ENCODE peak calls at places on chromosomes 5 and 9, in seven cellular contexts. M, U, Q, N, V, P and B are unnamed samples.
A peak's percentile ranks its signal among the peaks of the same experiment; 100 is the strongest.

GRCh38 chr5:138491284-138491648 is 26.0 kb downstream of the EGR1 start:
- DNase-seq in M (no peak), U (no peak), Q (no peak), N (no peak), V (no peak), P (no peak), B (no peak)

GRCh38 chr5:62494772-62495171 is 82.2 kb downstream of the IPO11 start:
- DNase-seq in M (peak; percentile 75), U (no peak), Q (no peak), N (no peak), V (no peak), P (no peak), B (no peak)

GRCh38 chr5:4130819-4131218 is 535.2 kb downstream of the IRX1 start:
- DNase-seq in M (no peak), U (no peak), Q (no peak), N (no peak), V (no peak), P (no peak), B (no peak)

GRCh38 chr5:96344678-96345612 is 88.1 kb downstream of the PCSK1 start:
- DNase-seq in M (peak; percentile 38), U (peak; percentile 25), Q (no peak), N (peak; percentile 47), V (peak; percentile 35), P (peak; percentile 86), B (peak; percentile 83)

GRCh38 chr9:36328798-36329411 is 70.7 kb upstream of the GNE start:
- DNase-seq in M (peak; percentile 78), U (peak; percentile 65), Q (no peak), N (peak; percentile 72), V (peak; percentile 69), P (peak; percentile 80), B (peak; percentile 79)

GRCh38 chr9:124452326-124452725 is 2.1 kb downstream of the ADGRD2 start:
- DNase-seq in M (no peak), U (no peak), Q (no peak), N (no peak), V (peak; percentile 14), P (no peak), B (no peak)

GRCh38 chr5:124746252-124746915 is at the start of gene ZNF608:
- DNase-seq in M (peak; percentile 54), U (peak; percentile 34), Q (no peak), N (peak; percentile 27), V (no peak), P (peak; percentile 78), B (peak; percentile 82)

GRCh38 chr5:158154226-158155005 is 295.5 kb upstream of the CLINT1 start:
- DNase-seq in M (no peak), U (peak; percentile 59), Q (no peak), N (no peak), V (no peak), P (peak; percentile 50), B (peak; percentile 98)

GRCh38 chr9:29966247-29966646 is 2393.0 kb upstream of the C9orf72 start:
- DNase-seq in M (no peak), U (no peak), Q (no peak), N (no peak), V (no peak), P (no peak), B (peak; percentile 38)

GRCh38 chr9:84862786-84863185 is 193.3 kb downstream of the NTRK2 start:
- DNase-seq in M (no peak), U (peak; percentile 23), Q (no peak), N (peak; percentile 8), V (no peak), P (no peak), B (peak; percentile 69)

GRCh38 chr9:86112057-86112456 is 12.7 kb upstream of the GOLM1 start:
- DNase-seq in M (no peak), U (no peak), Q (no peak), N (no peak), V (no peak), P (no peak), B (no peak)

GRCh38 chr9:129761293-129761900 is 8.6 kb upstream of the PTGES start:
- DNase-seq in M (no peak), U (peak; percentile 70), Q (no peak), N (no peak), V (no peak), P (peak; percentile 92), B (no peak)

GRCh38 chr9:114310471-114311450 is 12.1 kb upstream of the ORM1 start:
- DNase-seq in M (no peak), U (no peak), Q (peak; percentile 54), N (no peak), V (no peak), P (no peak), B (no peak)

GRCh38 chr5:33588654-33589372 is 148.0 kb downstream of the TARS1 start:
- DNase-seq in M (peak; percentile 27), U (no peak), Q (no peak), N (peak; percentile 21), V (peak; percentile 24), P (no peak), B (peak; percentile 26)

GRCh38 chr9:137314561-137315560 is 12.8 kb upstream of the NRARP start:
- DNase-seq in M (no peak), U (no peak), Q (peak; percentile 71), N (no peak), V (peak; percentile 23), P (no peak), B (no peak)

GRCh38 chr9:13035822-13036221 is 243.7 kb downstream of the MPDZ start:
- DNase-seq in M (no peak), U (no peak), Q (no peak), N (no peak), V (no peak), P (no peak), B (no peak)

GRCh38 chr9:124222918-124223720 is 34.6 kb upstream of the NEK6 start:
- DNase-seq in M (no peak), U (peak; percentile 84), Q (no peak), N (no peak), V (no peak), P (peak; percentile 38), B (no peak)

GRCh38 chr5:14714706-14715105 is 50.2 kb downstream of the OTULIN start:
- DNase-seq in M (no peak), U (no peak), Q (no peak), N (no peak), V (no peak), P (no peak), B (peak; percentile 27)

GRCh38 chr9:20473566-20474116 is 148.7 kb downstream of the MLLT3 start:
- DNase-seq in M (no peak), U (no peak), Q (no peak), N (no peak), V (no peak), P (no peak), B (no peak)

GRCh38 chr9:95750725-95751644 is 124.5 kb upstream of the ERCC6L2 start:
- DNase-seq in M (no peak), U (no peak), Q (no peak), N (no peak), V (no peak), P (no peak), B (no peak)

GRCh38 chr9:95139121-95139520 is 178.4 kb downstream of the FANCC start:
- DNase-seq in M (no peak), U (no peak), Q (no peak), N (no peak), V (no peak), P (no peak), B (no peak)

GRCh38 chr5:125503958-125504357 is 757.5 kb upstream of the ZNF608 start:
- DNase-seq in M (no peak), U (no peak), Q (no peak), N (no peak), V (no peak), P (no peak), B (no peak)

GRCh38 chr9:72065076-72065475 is 4.7 kb upstream of the C9orf57 start:
- DNase-seq in M (no peak), U (no peak), Q (no peak), N (no peak), V (no peak), P (no peak), B (peak; percentile 80)

GRCh38 chr5:174409070-174409469 is 315.3 kb upstream of the MSX2 start:
- DNase-seq in M (no peak), U (no peak), Q (no peak), N (no peak), V (no peak), P (no peak), B (peak; percentile 20)
- TF ChIP-seq CTCF in M (peak; percentile 52), U (no peak), Q (peak; percentile 43), N (peak; percentile 5), V (no peak), P (peak; percentile 4), B (no peak)

GRCh38 chr5:92887254-92887653 is 693.8 kb downstream of the NR2F1-AS1 start:
- DNase-seq in M (no peak), U (no peak), Q (no peak), N (no peak), V (no peak), P (no peak), B (no peak)

GRCh38 chr5:92889140-92889539 is 691.9 kb downstream of the NR2F1-AS1 start:
- DNase-seq in M (no peak), U (no peak), Q (no peak), N (no peak), V (no peak), P (no peak), B (no peak)

GRCh38 chr5:92886751-92887150 is 694.3 kb downstream of the NR2F1-AS1 start:
- DNase-seq in M (no peak), U (no peak), Q (no peak), N (no peak), V (no peak), P (no peak), B (no peak)

GRCh38 chr5:92884464-92884863 is 696.6 kb downstream of the NR2F1-AS1 start:
- DNase-seq in M (no peak), U (no peak), Q (no peak), N (no peak), V (no peak), P (no peak), B (no peak)

DNA sequence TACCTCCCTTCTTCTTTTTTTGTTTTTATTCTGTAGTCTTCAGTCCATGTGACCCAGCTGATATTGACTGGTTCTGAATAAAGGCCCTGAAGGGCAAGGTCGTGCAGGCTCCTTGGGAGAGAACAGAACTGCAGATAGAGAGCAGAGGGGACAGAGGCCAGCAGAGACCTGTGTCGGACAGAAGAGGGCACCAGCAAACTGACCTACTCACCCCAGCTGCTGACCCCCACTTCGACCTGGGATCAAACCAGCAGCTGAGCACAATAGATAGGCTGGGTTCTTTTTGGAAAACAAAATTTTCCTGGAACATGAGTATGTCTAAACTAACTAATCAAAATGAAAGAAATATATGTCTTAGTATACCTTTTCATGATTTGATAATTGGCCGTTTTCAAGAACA is 695.1 kb downstream of the NR2F1-AS1 start:
- DNase-seq in M (no peak), U (no peak), Q (no peak), N (no peak), V (no peak), P (no peak), B (peak; percentile 14)
- TF ChIP-seq CTCF in M (no peak), U (no peak), Q (peak; percentile 60), N (peak; percentile 19), V (no peak), P (no peak), B (no peak)

DNA sequence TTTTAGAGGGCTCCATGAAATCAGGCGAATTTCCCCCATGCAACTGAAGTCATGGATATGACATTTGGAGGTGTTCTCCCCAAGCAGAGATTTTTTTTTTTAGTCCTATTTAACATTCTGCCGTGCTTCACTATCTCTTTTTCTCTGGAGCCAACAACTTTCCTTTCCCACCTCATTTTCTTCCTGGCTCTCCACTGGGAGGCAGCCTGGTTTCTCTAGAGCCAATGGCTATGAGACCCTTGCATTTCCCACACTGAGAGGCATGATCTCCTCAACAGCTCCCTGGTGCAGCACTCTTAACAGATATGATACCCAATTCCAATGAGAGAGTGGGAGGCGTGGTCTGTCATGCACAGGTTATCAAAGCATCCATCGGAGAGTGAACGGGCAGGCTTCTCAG is 310.8 kb downstream of the DRD1 start:
- DNase-seq in M (no peak), U (no peak), Q (no peak), N (no peak), V (no peak), P (no peak), B (no peak)
- TF ChIP-seq CTCF in M (no peak), U (no peak), Q (no peak), N (no peak), V (no peak), P (no peak), B (no peak)

GRCh38 chr9:90830051-90830450 is 28.4 kb downstream of the SYK start:
- DNase-seq in M (peak; percentile 51), U (no peak), Q (peak; percentile 60), N (no peak), V (no peak), P (no peak), B (no peak)
- TF ChIP-seq CTCF in M (peak; percentile 65), U (no peak), Q (no peak), N (no peak), V (no peak), P (no peak), B (no peak)